ENCODE peak calls at places on chromosome 3, in seven cellular contexts. G is IMR-90, E is neuronal stem cell, R is mesenchymal stem cell, B is H1, Z is trophoblast cell, L is mesendoderm. Y is an unnamed sample.

GRCh38 chr3:9955611-9956352 is 3.6 kb upstream of the PRRT3 start:
- DNase-seq in G (no peak), E (no peak), R (no peak), B (no peak), Z (no peak), L (no peak), Y (peak)

GRCh38 chr3:170690133-170690981 is 104.5 kb upstream of the SLC7A14 start:
- DNase-seq in G (peak), E (peak), R (peak), B (peak), Z (peak), L (peak), Y (peak)

GRCh38 chr3:48678056-48678455 is 7.7 kb downstream of the NCKIPSD start:
- DNase-seq in G (peak), E (no peak), R (peak), B (no peak), Z (no peak), L (peak), Y (no peak)

GRCh38 chr3:28664123-28664522 is 315.5 kb upstream of the AZI2 start:
- DNase-seq in G (no peak), E (no peak), R (no peak), B (no peak), Z (no peak), L (peak), Y (no peak)

GRCh38 chr3:4413467-4413866 is 53.6 kb downstream of the SUMF1 start:
- DNase-seq in G (no peak), E (no peak), R (no peak), B (no peak), Z (no peak), L (no peak), Y (no peak)

GRCh38 chr3:111325160-111325707 is 216.8 kb upstream of the CD96 start:
- DNase-seq in G (peak), E (no peak), R (no peak), B (no peak), Z (no peak), L (no peak), Y (no peak)

GRCh38 chr3:105722943-105723556 is 145.8 kb downstream of the CBLB start:
- DNase-seq in G (no peak), E (no peak), R (no peak), B (no peak), Z (peak), L (no peak), Y (no peak)

GRCh38 chr3:128491071-128491899 is 1.7 kb downstream of the GATA2 start:
- DNase-seq in G (no peak), E (no peak), R (no peak), B (peak), Z (no peak), L (no peak), Y (peak)

GRCh38 chr3:6861989-6862879 is 1.3 kb downstream of the GRM7 start:
- DNase-seq in G (no peak), E (no peak), R (no peak), B (peak), Z (no peak), L (peak), Y (peak)

GRCh38 chr3:98741121-98741716 is 21.9 kb upstream of the ST3GAL6 start:
- DNase-seq in G (peak), E (no peak), R (peak), B (no peak), Z (peak), L (peak), Y (no peak)

GRCh38 chr3:182565916-182566524 is 227.3 kb upstream of the ATP11B start:
- DNase-seq in G (no peak), E (no peak), R (no peak), B (no peak), Z (no peak), L (no peak), Y (no peak)

GRCh38 chr3:171462224-171462623 is 2.0 kb upstream of the TNIK start:
- DNase-seq in G (no peak), E (no peak), R (no peak), B (no peak), Z (no peak), L (peak), Y (peak)

GRCh38 chr3:65483475-65483874 is 555.2 kb downstream of the MAGI1 start:
- DNase-seq in G (no peak), E (no peak), R (no peak), B (no peak), Z (peak), L (peak), Y (peak)

GRCh38 chr3:126573492-126574117 is 14.9 kb upstream of the C3orf22 start:
- DNase-seq in G (no peak), E (no peak), R (no peak), B (peak), Z (peak), L (no peak), Y (no peak)

GRCh38 chr3:122948398-122948797 is 79.2 kb downstream of the SEMA5B start:
- DNase-seq in G (no peak), E (no peak), R (no peak), B (no peak), Z (no peak), L (peak), Y (peak)

GRCh38 chr3:188230962-188231361 is 77.0 kb downstream of the LPP start:
- DNase-seq in G (peak), E (no peak), R (peak), B (no peak), Z (no peak), L (no peak), Y (no peak)

GRCh38 chr3:192445768-192446644 is 281.3 kb downstream of the FGF12 start:
- DNase-seq in G (no peak), E (no peak), R (peak), B (no peak), Z (no peak), L (peak), Y (no peak)

GRCh38 chr3:59573911-59574310 is 524.1 kb upstream of the CFAP20DC start:
- DNase-seq in G (peak), E (no peak), R (peak), B (no peak), Z (no peak), L (no peak), Y (no peak)

GRCh38 chr3:197521277-197522182 is 34.2 kb downstream of the BDH1 start:
- DNase-seq in G (no peak), E (no peak), R (peak), B (no peak), Z (no peak), L (no peak), Y (peak)

GRCh38 chr3:23055733-23056376 is 147.3 kb upstream of the UBE2E2 start:
- DNase-seq in G (peak), E (no peak), R (peak), B (no peak), Z (peak), L (no peak), Y (no peak)

GRCh38 chr3:50978991-50979667 is 304.4 kb downstream of the DOCK3 start:
- DNase-seq in G (no peak), E (no peak), R (no peak), B (no peak), Z (no peak), L (peak), Y (peak)

GRCh38 chr3:12653772-12654171 is 10.1 kb downstream of the RAF1 start:
- DNase-seq in G (no peak), E (no peak), R (no peak), B (no peak), Z (no peak), L (no peak), Y (no peak)

GRCh38 chr3:24608701-24609387 is 114.2 kb upstream of the THRB start:
- DNase-seq in G (no peak), E (no peak), R (no peak), B (no peak), Z (no peak), L (no peak), Y (no peak)

GRCh38 chr3:184305577-184305976 is 6.5 kb downstream of the PSMD2 start:
- DNase-seq in G (peak), E (no peak), R (peak), B (no peak), Z (peak), L (no peak), Y (no peak)

GRCh38 chr3:36876181-36876936 is 68.5 kb downstream of the TRANK1 start:
- DNase-seq in G (no peak), E (no peak), R (peak), B (peak), Z (no peak), L (no peak), Y (no peak)

GRCh38 chr3:188486126-188486525 is 332.2 kb downstream of the LPP start:
- DNase-seq in G (peak), E (no peak), R (peak), B (no peak), Z (peak), L (no peak), Y (no peak)

GRCh38 chr3:123374016-123374415 is 74.9 kb downstream of the ADCY5 start:
- DNase-seq in G (no peak), E (no peak), R (no peak), B (no peak), Z (no peak), L (no peak), Y (no peak)

GRCh38 chr3:133049491-133049890 is 11.3 kb downstream of the TMEM108 start:
- DNase-seq in G (no peak), E (no peak), R (no peak), B (no peak), Z (no peak), L (no peak), Y (no peak)

GRCh38 chr3:104909188-104909587 is 457.5 kb upstream of the ALCAM start:
- DNase-seq in G (peak), E (no peak), R (peak), B (no peak), Z (no peak), L (no peak), Y (no peak)

GRCh38 chr3:54139630-54140029 is 17.3 kb downstream of the CACNA2D3 start:
- DNase-seq in G (no peak), E (no peak), R (no peak), B (no peak), Z (no peak), L (no peak), Y (no peak)

GRCh38 chr3:59605318-59605717 is 555.5 kb upstream of the CFAP20DC start:
- DNase-seq in G (no peak), E (no peak), R (no peak), B (no peak), Z (no peak), L (no peak), Y (no peak)

GRCh38 chr3:166526878-166527277 is 689.7 kb upstream of the BCHE start:
- DNase-seq in G (no peak), E (no peak), R (no peak), B (no peak), Z (no peak), L (no peak), Y (no peak)

GRCh38 chr3:57951106-57951882 is 56.9 kb upstream of the FLNB start:
- DNase-seq in G (peak), E (no peak), R (peak), B (no peak), Z (peak), L (peak), Y (no peak)

GRCh38 chr3:81989773-81990172 is 228.3 kb upstream of the GBE1 start:
- DNase-seq in G (no peak), E (no peak), R (no peak), B (no peak), Z (no peak), L (no peak), Y (no peak)

GRCh38 chr3:138180375-138181029 is 5.8 kb upstream of the DBR1 start:
- DNase-seq in G (peak), E (no peak), R (peak), B (no peak), Z (peak), L (peak), Y (no peak)

GRCh38 chr3:173912126-173912525 is 514.6 kb downstream of the NLGN1 start:
- DNase-seq in G (peak), E (no peak), R (no peak), B (no peak), Z (peak), L (peak), Y (no peak)

GRCh38 chr3:98855811-98856400 is 45.6 kb downstream of the DCBLD2 start:
- DNase-seq in G (peak), E (no peak), R (peak), B (no peak), Z (no peak), L (no peak), Y (no peak)

GRCh38 chr3:126542340-126543241 is 16.1 kb downstream of the C3orf22 start:
- DNase-seq in G (no peak), E (no peak), R (no peak), B (peak), Z (no peak), L (no peak), Y (peak)

GRCh38 chr3:104717828-104718196 is 648.9 kb upstream of the ALCAM start:
- DNase-seq in G (peak), E (no peak), R (peak), B (no peak), Z (no peak), L (no peak), Y (no peak)

GRCh38 chr3:179454887-179455286 is 3.6 kb upstream of the GNB4 start:
- DNase-seq in G (peak), E (no peak), R (peak), B (no peak), Z (no peak), L (no peak), Y (no peak)

GRCh38 chr3:179464296-179465092 is 13.2 kb upstream of the GNB4 start:
- DNase-seq in G (no peak), E (no peak), R (no peak), B (no peak), Z (peak), L (peak), Y (no peak)

GRCh38 chr3:179463299-179463698 is 12.0 kb upstream of the GNB4 start:
- DNase-seq in G (no peak), E (no peak), R (no peak), B (no peak), Z (no peak), L (no peak), Y (no peak)

GRCh38 chr3:179455954-179456353 is 4.7 kb upstream of the GNB4 start:
- DNase-seq in G (no peak), E (no peak), R (no peak), B (no peak), Z (peak), L (no peak), Y (no peak)

DNA sequence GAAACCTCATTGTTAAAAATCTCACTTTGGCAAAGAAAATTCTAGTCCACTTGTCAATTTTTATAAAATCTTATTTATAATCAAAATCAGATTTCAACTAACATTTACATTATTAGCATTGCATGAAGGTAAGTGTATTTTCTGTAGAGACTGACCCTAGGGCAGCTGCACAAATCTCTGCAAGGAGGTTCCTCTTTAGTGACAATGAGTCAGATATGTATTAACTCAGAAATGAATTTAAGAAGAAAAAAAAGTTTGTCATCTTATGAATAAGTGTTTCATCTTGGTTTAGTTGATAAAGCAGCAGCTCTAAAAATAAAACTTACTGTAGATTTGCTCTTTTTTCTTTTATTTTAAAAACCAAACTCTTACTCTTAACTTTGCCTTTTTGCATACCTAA is 9.0 kb upstream of the GNB4 start:
- DNase-seq in G (no peak), E (no peak), R (no peak), B (no peak), Z (no peak), L (no peak), Y (no peak)
- H3K23ac ChIP-seq in G (no peak), E (no peak), R (no peak), B (no peak), Z (no peak), L (no peak), Y (no peak)

GRCh38 chr3:69906351-69906966 is 93.1 kb upstream of the SAMMSON start:
- DNase-seq in G (no peak), E (no peak), R (peak), B (no peak), Z (no peak), L (no peak), Y (no peak)
- H3K23ac ChIP-seq in G (no peak), E (no peak), R (no peak), B (no peak), Z (no peak), L (no peak), Y (no peak)

DNA sequence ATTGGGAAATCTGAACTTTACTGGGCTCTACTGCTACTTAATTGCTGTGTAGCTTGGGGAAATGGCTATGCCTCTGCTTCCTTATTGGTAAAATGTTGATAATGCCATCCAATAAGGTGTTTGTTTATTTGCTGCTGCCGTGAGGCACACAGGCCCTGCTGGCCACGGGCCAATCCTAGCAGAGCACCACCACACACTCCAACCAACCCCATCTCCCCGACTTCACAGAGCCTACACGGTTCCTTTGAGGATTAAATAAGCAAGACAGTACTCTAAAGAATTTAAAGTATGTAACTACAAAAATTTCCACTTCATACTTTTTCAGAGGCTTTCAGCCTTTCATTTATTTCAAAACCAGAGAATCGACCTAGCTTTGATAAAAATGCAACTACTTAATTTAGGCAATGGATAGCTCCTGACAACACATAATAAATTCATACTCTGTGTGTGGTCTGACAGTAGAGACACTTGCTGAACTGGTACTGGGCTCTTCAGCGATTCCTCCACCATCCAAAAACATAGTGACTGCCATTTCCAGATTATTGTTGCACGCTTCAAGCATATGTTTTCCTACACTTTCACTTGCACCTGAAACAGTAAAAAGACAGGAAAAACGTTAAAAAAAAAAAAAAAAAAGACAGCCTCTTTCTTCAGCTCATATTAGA is 25.3 kb downstream of the UBXN7 start:
- DNase-seq in G (peak), E (no peak), R (peak), B (no peak), Z (peak), L (peak), Y (no peak)
- H3K23ac ChIP-seq in G (peak), E (no peak), R (no peak), B (no peak), Z (no peak), L (no peak), Y (no peak)

GRCh38 chr3:147364771-147365170 is 41.6 kb downstream of the ZIC4 start:
- DNase-seq in G (no peak), E (no peak), R (no peak), B (no peak), Z (no peak), L (no peak), Y (no peak)
- H3K23ac ChIP-seq in G (no peak), E (no peak), R (no peak), B (no peak), Z (no peak), L (no peak), Y (no peak)

Y was measured in H9.